ENCODE peak calls at places on chromosomes 3 and 15, in seven cellular contexts. W, C, N, D, X, S and Y are unnamed samples.

GRCh38 chr3:134797816-134798451 is 2.9 kb downstream of the EPHB1 start:
- DNase-seq in W (no peak), C (no peak), N (no peak), D (no peak), X (no peak), S (peak), Y (no peak)

GRCh38 chr3:181705081-181705480 is 6.6 kb upstream of the SOX2 start:
- DNase-seq in W (no peak), C (no peak), N (no peak), D (no peak), X (no peak), S (no peak), Y (no peak)

GRCh38 chr3:140268610-140269009 is 333.6 kb downstream of the CLSTN2 start:
- DNase-seq in W (no peak), C (no peak), N (no peak), D (no peak), X (no peak), S (no peak), Y (no peak)

GRCh38 chr3:126895178-126896066 is 87.5 kb upstream of the PLXNA1 start:
- DNase-seq in W (no peak), C (no peak), N (no peak), D (no peak), X (no peak), S (no peak), Y (no peak)

GRCh38 chr3:42936157-42936981 is 30.4 kb downstream of the ZNF662 start:
- DNase-seq in W (no peak), C (peak), N (no peak), D (no peak), X (no peak), S (no peak), Y (no peak)

GRCh38 chr15:39077998-39078397 is 502.9 kb upstream of the THBS1 start:
- DNase-seq in W (no peak), C (no peak), N (no peak), D (no peak), X (no peak), S (no peak), Y (no peak)

GRCh38 chr3:63625161-63625560 is 27.3 kb upstream of the SNTN start:
- DNase-seq in W (no peak), C (no peak), N (no peak), D (no peak), X (peak), S (no peak), Y (no peak)

GRCh38 chr15:79067969-79068368 is 22.6 kb downstream of the RASGRF1 start:
- DNase-seq in W (no peak), C (no peak), N (no peak), D (no peak), X (no peak), S (no peak), Y (no peak)

GRCh38 chr3:122497425-122497824 is 17.3 kb downstream of the KPNA1 start:
- DNase-seq in W (no peak), C (peak), N (peak), D (peak), X (peak), S (no peak), Y (peak)